ENCODE peak calls at places on chromosomes 11 and 22, in four cellular contexts. L, K, Z and Q are unnamed samples. For H3K4me1, the result is how much of the 10 kb centered on the place peaks cover.

GRCh38 chr22:22556995-22557925 is 1.8 kb downstream of the PRAME start:
- DNase-seq in L (no peak), K (no peak), Z (no peak), Q (no peak)

GRCh38 chr11:126231725-126232459 is 20.3 kb downstream of the FAM118B start:
- DNase-seq in L (no peak), K (no peak), Z (no peak), Q (no peak)

GRCh38 chr22:27153386-27153785 is 496.0 kb downstream of the MIAT start:
- DNase-seq in L (no peak), K (no peak), Z (no peak), Q (no peak)

GRCh38 chr22:49190816-49191505 is 636.7 kb downstream of the BRD1 start:
- DNase-seq in L (no peak), K (no peak), Z (no peak), Q (no peak)

GRCh38 chr11:69956669-69957190 is 121.4 kb upstream of the ANO1 start:
- DNase-seq in L (no peak), K (no peak), Z (no peak), Q (no peak)

GRCh38 chr11:82527185-82527584 is 206.5 kb downstream of the FAM181B start:
- DNase-seq in L (no peak), K (no peak), Z (no peak), Q (no peak)

GRCh38 chr11:123977731-123978347 is at the start of gene OR10S1:
- DNase-seq in L (no peak), K (no peak), Z (no peak), Q (no peak)

GRCh38 chr11:64802370-64803162 is 448 bp downstream of the MAP4K2 start:
- DNase-seq in L (no peak), K (no peak), Z (no peak), Q (no peak)

GRCh38 chr22:17369553-17370035 is 334 bp downstream of the CECR2 start:
- DNase-seq in L (peak), K (no peak), Z (peak), Q (no peak)

GRCh38 chr22:37607912-37608476 is 640 bp upstream of the GGA1 start:
- DNase-seq in L (no peak), K (no peak), Z (no peak), Q (no peak)

GRCh38 chr11:121059605-121060004 is 35.7 kb downstream of the TBCEL start:
- DNase-seq in L (no peak), K (no peak), Z (no peak), Q (no peak)

GRCh38 chr22:19959587-19960490 is 18.2 kb upstream of the TXNRD2 start:
- DNase-seq in L (no peak), K (no peak), Z (no peak), Q (no peak)

GRCh38 chr22:37972527-37972926 is 11.8 kb downstream of the SOX10 start:
- DNase-seq in L (no peak), K (no peak), Z (no peak), Q (no peak)

GRCh38 chr11:12242926-12243325 is 132.5 kb downstream of the MICAL2 start:
- DNase-seq in L (no peak), K (no peak), Z (no peak), Q (no peak)
- H3K27ac ChIP-seq in L (peak), K (no peak), Z (no peak), Q (peak)

DNA sequence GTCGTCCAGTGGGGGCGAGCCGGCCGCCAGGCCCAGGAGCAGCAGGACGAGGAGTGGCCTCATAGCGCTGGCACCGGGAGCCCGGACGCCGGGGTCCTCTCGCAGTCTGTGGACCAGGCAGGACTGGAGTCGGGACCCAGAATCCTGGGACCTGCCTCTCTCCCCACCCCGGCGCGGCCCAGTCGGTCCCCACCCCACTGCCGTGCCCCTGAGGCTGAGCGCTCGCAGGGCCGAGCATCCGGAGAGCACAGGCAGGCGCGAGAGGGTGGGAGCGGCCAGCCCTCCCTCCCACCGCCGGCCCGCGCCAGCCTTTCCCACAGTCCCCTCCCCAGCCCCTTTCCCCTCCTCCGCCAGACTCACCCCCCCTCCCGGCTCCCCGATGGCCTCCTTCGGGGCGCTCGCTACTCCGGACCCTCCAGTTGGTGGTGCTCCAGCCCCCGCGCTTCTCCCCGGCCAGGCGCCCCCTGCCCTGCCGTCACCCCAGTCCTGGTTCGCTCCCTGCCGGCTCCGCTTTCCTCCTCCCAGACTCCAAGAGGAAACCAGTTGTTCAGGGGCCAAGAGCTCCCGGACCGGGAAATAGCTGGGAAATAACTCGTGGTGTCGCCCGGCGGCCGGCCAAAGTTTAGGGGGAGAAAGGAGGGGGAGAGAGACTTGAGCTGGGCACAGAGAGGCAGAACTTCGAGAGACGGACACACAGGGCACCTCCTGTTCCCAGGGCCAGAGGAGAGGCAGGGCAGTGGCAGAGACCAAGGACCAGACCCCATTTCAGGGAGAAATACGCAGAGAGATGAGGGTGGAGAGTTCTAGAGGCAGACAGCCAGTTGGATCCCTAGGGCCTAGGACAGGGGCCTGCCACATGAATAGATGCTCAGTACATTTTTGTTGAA is at the start of gene C1QTNF5:
- DNase-seq in L (peak), K (no peak), Z (peak), Q (peak)
- TF ChIP-seq POLR2A in L (peak), K (no peak), Z (no peak), Q (peak)

GRCh38 chr22:41836551-41836950 is 3.6 kb downstream of the SREBF2 start:
- DNase-seq in L (no peak), K (no peak), Z (no peak), Q (no peak)
- H3K4me1 ChIP-seq in L (under half), K (half or more), Z (under half), Q (half or more)

GRCh38 chr11:112961146-112961668 is at the start of gene NCAM1:
- DNase-seq in L (peak), K (no peak), Z (peak), Q (peak)
- H3K27ac ChIP-seq in L (no peak), K (no peak), Z (peak), Q (peak)

GRCh38 chr11:93738647-93739081 is 2.6 kb downstream of the TAF1D start:
- DNase-seq in L (no peak), K (no peak), Z (no peak), Q (no peak)
- TF ChIP-seq POLR2A in L (no peak), K (no peak), Z (no peak), Q (no peak)

DNA sequence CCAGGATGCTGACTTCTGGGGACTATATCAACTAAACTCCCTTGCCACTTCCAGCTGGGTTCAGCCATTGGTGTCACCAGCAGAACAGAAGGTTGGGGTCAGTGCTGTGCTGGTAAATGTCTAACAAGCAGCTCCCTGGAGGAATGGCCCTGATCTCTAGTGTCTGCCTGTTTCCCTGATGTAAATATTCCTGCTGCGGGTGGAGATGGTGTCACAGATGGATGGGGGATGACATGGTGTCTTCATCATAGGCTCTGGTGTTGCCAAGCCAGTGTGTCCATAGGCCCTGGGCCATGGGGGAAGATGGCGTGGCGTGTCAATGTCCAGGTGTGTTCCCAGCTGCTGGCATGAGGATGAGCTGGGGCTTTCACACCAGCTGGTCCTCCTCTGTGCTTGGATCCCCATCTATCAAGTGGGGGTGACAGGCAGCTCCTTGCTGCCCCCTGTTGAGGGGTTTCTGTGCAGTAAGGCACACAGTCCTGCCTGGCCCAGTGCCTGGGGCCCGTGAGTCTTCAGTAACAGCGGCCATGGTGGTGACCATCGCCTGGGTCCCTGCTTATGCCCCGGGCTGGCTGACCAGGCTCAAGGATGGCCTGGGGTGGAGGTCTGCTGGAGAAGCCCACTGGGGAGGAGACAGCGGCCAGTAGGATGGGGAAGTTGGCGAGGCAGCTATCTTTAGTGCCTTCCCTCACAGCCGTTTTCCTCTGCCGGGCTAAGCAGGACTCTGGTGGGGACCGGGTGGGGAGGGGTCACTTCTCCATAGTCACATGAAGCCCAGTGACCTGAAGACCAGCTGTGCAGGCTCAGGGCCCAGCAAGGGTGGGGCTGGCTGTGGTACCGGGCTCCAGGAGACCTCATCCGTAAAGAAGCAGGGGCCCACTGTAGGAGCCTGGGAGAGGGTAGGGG is 12.7 kb downstream of the RPL3 start:
- DNase-seq in L (no peak), K (no peak), Z (no peak), Q (no peak)
- H3K4me1 ChIP-seq in L (under half), K (under half), Z (under half), Q (under half)

DNA sequence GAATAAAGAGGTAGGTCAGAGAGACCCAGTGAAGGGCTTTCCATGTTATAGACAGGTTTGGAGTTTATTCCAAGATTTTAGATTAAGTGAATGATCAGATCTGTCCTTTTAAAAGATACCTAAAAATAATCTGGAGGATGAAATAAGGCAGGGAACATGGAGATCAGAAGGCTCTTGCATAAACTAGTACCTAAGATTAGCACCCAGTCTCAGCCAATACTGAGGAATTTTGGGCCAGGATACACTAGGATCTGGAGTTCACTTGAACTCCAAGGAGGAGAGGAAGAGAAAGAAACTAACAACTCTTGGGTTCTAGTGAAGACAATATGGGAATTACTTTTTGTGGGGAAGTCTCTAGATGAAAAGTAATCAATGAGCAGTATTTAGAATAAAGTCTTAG is 47.9 kb upstream of the RAPSN start:
- DNase-seq in L (no peak), K (no peak), Z (no peak), Q (no peak)
- H3K27ac ChIP-seq in L (no peak), K (no peak), Z (no peak), Q (no peak)

GRCh38 chr11:19676508-19677379 is 35.9 kb upstream of the NAV2 start:
- DNase-seq in L (no peak), K (no peak), Z (peak), Q (no peak)

GRCh38 chr11:19683141-19683805 is 29.4 kb upstream of the NAV2 start:
- DNase-seq in L (no peak), K (no peak), Z (peak), Q (peak)

GRCh38 chr11:19677380-19678080 is 35.1 kb upstream of the NAV2 start:
- DNase-seq in L (no peak), K (no peak), Z (no peak), Q (no peak)

GRCh38 chr11:19680824-19681368 is 31.7 kb upstream of the NAV2 start:
- DNase-seq in L (no peak), K (no peak), Z (no peak), Q (no peak)

GRCh38 chr11:19679952-19680823 is 32.4 kb upstream of the NAV2 start:
- DNase-seq in L (peak), K (no peak), Z (peak), Q (peak)
- TF ChIP-seq POLR2A in L (no peak), K (no peak), Z (no peak), Q (no peak)

GRCh38 chr11:32779131-32779530 is 15.3 kb downstream of the CCDC73 start:
- DNase-seq in L (no peak), K (no peak), Z (no peak), Q (no peak)
- H3K4me1 ChIP-seq in L (under half), K (under half), Z (under half), Q (under half)